ENCODE peak calls at places on chromosomes 12 and 14, in seven cellular contexts. V, X, D, F, K, E and T are unnamed samples.

GRCh38 chr12:11805680-11806079 is 156.2 kb downstream of the ETV6 start:
- DNase-seq in V (no peak), X (no peak), D (no peak), F (no peak), K (no peak), E (no peak), T (no peak)

GRCh38 chr14:33512201-33512600 is 438.7 kb downstream of the EGLN3 start:
- DNase-seq in V (no peak), X (no peak), D (no peak), F (no peak), K (no peak), E (no peak), T (no peak)

GRCh38 chr12:122356192-122356635 is 66.3 kb downstream of the CLIP1 start:
- DNase-seq in V (peak), X (peak), D (no peak), F (peak), K (peak), E (peak), T (no peak)

GRCh38 chr12:88390811-88391210 is 189.5 kb downstream of the KITLG start:
- DNase-seq in V (no peak), X (no peak), D (no peak), F (no peak), K (no peak), E (no peak), T (no peak)

GRCh38 chr12:12779529-12779928 is 5.9 kb upstream of the APOLD1 start:
- DNase-seq in V (no peak), X (no peak), D (no peak), F (peak), K (no peak), E (no peak), T (no peak)

GRCh38 chr12:795305-795704 is 42.9 kb downstream of the WNK1 start:
- DNase-seq in V (peak), X (no peak), D (no peak), F (no peak), K (no peak), E (no peak), T (no peak)

GRCh38 chr12:71661977-71662522 is 1.6 kb downstream of the ZFC3H1 start:
- DNase-seq in V (no peak), X (no peak), D (no peak), F (no peak), K (no peak), E (no peak), T (no peak)

GRCh38 chr12:110600254-110600653 is 13.7 kb upstream of the TCTN1 start:
- DNase-seq in V (peak), X (peak), D (no peak), F (no peak), K (no peak), E (no peak), T (no peak)

GRCh38 chr14:77376380-77376770 is 519 bp downstream of the TMED8 start:
- DNase-seq in V (peak), X (peak), D (peak), F (peak), K (no peak), E (no peak), T (peak)

GRCh38 chr12:45878630-45879255 is 111.6 kb downstream of the SCAF11 start:
- DNase-seq in V (no peak), X (no peak), D (no peak), F (no peak), K (no peak), E (no peak), T (no peak)

GRCh38 chr14:90556050-90556477 is 159.2 kb downstream of the CALM1 start:
- DNase-seq in V (no peak), X (peak), D (no peak), F (no peak), K (no peak), E (peak), T (no peak)

GRCh38 chr14:33754264-33754663 is 196.6 kb downstream of the EGLN3 start:
- DNase-seq in V (no peak), X (no peak), D (no peak), F (no peak), K (no peak), E (no peak), T (no peak)

GRCh38 chr14:24231263-24232120 is 675 bp downstream of the NEDD8 start:
- DNase-seq in V (peak), X (no peak), D (no peak), F (no peak), K (no peak), E (no peak), T (no peak)

GRCh38 chr14:76136476-76137160 is 15.1 kb upstream of the GPATCH2L start:
- DNase-seq in V (no peak), X (no peak), D (no peak), F (no peak), K (no peak), E (no peak), T (no peak)

GRCh38 chr14:58907803-58908202 is 270.0 kb downstream of the DACT1 start:
- DNase-seq in V (no peak), X (no peak), D (no peak), F (no peak), K (no peak), E (no peak), T (no peak)

GRCh38 chr14:29311983-29312382 is 545.4 kb downstream of the FOXG1 start:
- DNase-seq in V (no peak), X (no peak), D (no peak), F (no peak), K (no peak), E (no peak), T (no peak)